ENCODE peak calls at places on chromosomes 16 and 17, in five cellular contexts. One of them, this sample, is unnamed.

GRCh38 chr17:50274142-50274944 is at the start of gene TMEM92:
- DNase-seq in T follicular helper cell: no peak
- DNase-seq in hypothalamus: no peak
- DNase-seq in cardiac muscle cell: peak
- DNase-seq in AG09309: no peak
- DNase-seq in this sample: no peak

GRCh38 chr16:11361751-11362742 is 16.8 kb downstream of the RMI2 start:
- DNase-seq in T follicular helper cell: no peak
- DNase-seq in hypothalamus: no peak
- DNase-seq in AG09309: no peak
- DNase-seq in cardiac muscle cell: no peak
- DNase-seq in this sample: no peak

GRCh38 chr17:59418732-59419166 is 87.3 kb downstream of the YPEL2 start:
- DNase-seq in AG09309: no peak
- DNase-seq in T follicular helper cell: no peak
- DNase-seq in cardiac muscle cell: no peak
- DNase-seq in hypothalamus: no peak
- DNase-seq in this sample: no peak

GRCh38 chr17:19867654-19868395 is at the start of gene ULK2:
- DNase-seq in T follicular helper cell: peak
- DNase-seq in hypothalamus: peak
- DNase-seq in AG09309: peak
- DNase-seq in cardiac muscle cell: peak
- DNase-seq in this sample: no peak

GRCh38 chr17:79002796-79003593 is 6.6 kb downstream of the CANT1 start:
- DNase-seq in hypothalamus: no peak
- DNase-seq in cardiac muscle cell: no peak
- DNase-seq in T follicular helper cell: no peak
- DNase-seq in AG09309: no peak
- DNase-seq in this sample: no peak

GRCh38 chr17:49566668-49567071 is 9.0 kb upstream of the NXPH3 start:
- DNase-seq in AG09309: no peak
- DNase-seq in T follicular helper cell: no peak
- DNase-seq in cardiac muscle cell: no peak
- DNase-seq in hypothalamus: no peak
- DNase-seq in this sample: no peak

GRCh38 chr17:82399601-82400101 is 18.5 kb upstream of the HEXD start:
- DNase-seq in hypothalamus: no peak
- DNase-seq in T follicular helper cell: no peak
- DNase-seq in cardiac muscle cell: no peak
- DNase-seq in AG09309: no peak
- DNase-seq in this sample: no peak

GRCh38 chr16:69620564-69620963 is 54.8 kb downstream of the NFAT5 start:
- DNase-seq in T follicular helper cell: no peak
- DNase-seq in hypothalamus: no peak
- DNase-seq in AG09309: peak
- DNase-seq in cardiac muscle cell: no peak
- DNase-seq in this sample: no peak

GRCh38 chr17:9434502-9435113 is 141.0 kb downstream of the STX8 start:
- DNase-seq in T follicular helper cell: no peak
- DNase-seq in hypothalamus: no peak
- DNase-seq in cardiac muscle cell: no peak
- DNase-seq in AG09309: no peak
- DNase-seq in this sample: no peak

GRCh38 chr17:40560592-40561293 is 4.5 kb downstream of the CCR7 start:
- DNase-seq in AG09309: no peak
- DNase-seq in hypothalamus: no peak
- DNase-seq in cardiac muscle cell: no peak
- DNase-seq in T follicular helper cell: peak
- DNase-seq in this sample: peak

GRCh38 chr17:78364436-78365281 is 4.8 kb upstream of the SOCS3 start:
- DNase-seq in cardiac muscle cell: no peak
- DNase-seq in AG09309: no peak
- DNase-seq in hypothalamus: no peak
- DNase-seq in T follicular helper cell: no peak
- DNase-seq in this sample: no peak

GRCh38 chr16:3879258-3879886 is 1.1 kb downstream of the CREBBP start:
- DNase-seq in cardiac muscle cell: peak
- DNase-seq in hypothalamus: no peak
- DNase-seq in T follicular helper cell: no peak
- DNase-seq in AG09309: no peak
- DNase-seq in this sample: no peak

GRCh38 chr17:81519284-81520020 is 6.9 kb upstream of the ACTG1 start:
- DNase-seq in T follicular helper cell: peak
- DNase-seq in cardiac muscle cell: peak
- DNase-seq in AG09309: no peak
- DNase-seq in hypothalamus: no peak
- DNase-seq in this sample: no peak

GRCh38 chr17:52147872-52148271 is 10.6 kb downstream of the CA10 start:
- DNase-seq in cardiac muscle cell: no peak
- DNase-seq in T follicular helper cell: no peak
- DNase-seq in AG09309: no peak
- DNase-seq in hypothalamus: no peak
- DNase-seq in this sample: no peak

GRCh38 chr16:84555418-84556196 is 51.1 kb upstream of the MEAK7 start:
- DNase-seq in T follicular helper cell: no peak
- DNase-seq in cardiac muscle cell: no peak
- DNase-seq in hypothalamus: no peak
- DNase-seq in AG09309: no peak
- DNase-seq in this sample: no peak

GRCh38 chr16:83901101-83901500 is 2.2 kb downstream of the MLYCD start:
- DNase-seq in AG09309: no peak
- DNase-seq in T follicular helper cell: no peak
- DNase-seq in hypothalamus: no peak
- DNase-seq in cardiac muscle cell: no peak
- DNase-seq in this sample: no peak

GRCh38 chr16:89552329-89552728 is 8.2 kb upstream of the RPL13 start:
- DNase-seq in T follicular helper cell: no peak
- DNase-seq in cardiac muscle cell: no peak
- DNase-seq in hypothalamus: no peak
- DNase-seq in AG09309: no peak
- DNase-seq in this sample: no peak

GRCh38 chr16:49560018-49560830 is 186.6 kb downstream of the C16orf78 start:
- DNase-seq in hypothalamus: no peak
- DNase-seq in AG09309: peak
- DNase-seq in cardiac muscle cell: no peak
- DNase-seq in T follicular helper cell: no peak
- DNase-seq in this sample: no peak

GRCh38 chr16:7644171-7644570 is 311.5 kb downstream of the RBFOX1 start:
- DNase-seq in T follicular helper cell: no peak
- DNase-seq in AG09309: no peak
- DNase-seq in hypothalamus: no peak
- DNase-seq in cardiac muscle cell: no peak
- DNase-seq in this sample: no peak

GRCh38 chr16:24539850-24540484 is 601 bp downstream of the RBBP6 start:
- DNase-seq in hypothalamus: peak
- DNase-seq in cardiac muscle cell: peak
- DNase-seq in T follicular helper cell: peak
- DNase-seq in AG09309: no peak
- DNase-seq in this sample: no peak

GRCh38 chr16:54931041-54931756 is 534 bp downstream of the IRX5 start:
- DNase-seq in T follicular helper cell: no peak
- DNase-seq in cardiac muscle cell: peak
- DNase-seq in AG09309: no peak
- DNase-seq in hypothalamus: no peak
- DNase-seq in this sample: no peak

GRCh38 chr16:48607056-48607825 is 2.7 kb downstream of the N4BP1 start:
- DNase-seq in T follicular helper cell: no peak
- DNase-seq in hypothalamus: no peak
- DNase-seq in AG09309: peak
- DNase-seq in cardiac muscle cell: no peak
- DNase-seq in this sample: no peak

GRCh38 chr17:69246726-69247375 is 18.2 kb upstream of the ABCA10 start:
- DNase-seq in hypothalamus: no peak
- DNase-seq in cardiac muscle cell: peak
- DNase-seq in AG09309: no peak
- DNase-seq in T follicular helper cell: no peak
- DNase-seq in this sample: no peak

GRCh38 chr16:66299349-66299748 is 67.1 kb upstream of the CDH5 start:
- DNase-seq in hypothalamus: no peak
- DNase-seq in AG09309: no peak
- DNase-seq in cardiac muscle cell: no peak
- DNase-seq in T follicular helper cell: no peak
- DNase-seq in this sample: no peak

GRCh38 chr17:59846391-59847165 is 46.2 kb downstream of the TUBD1 start:
- DNase-seq in hypothalamus: no peak
- DNase-seq in AG09309: no peak
- DNase-seq in T follicular helper cell: no peak
- DNase-seq in cardiac muscle cell: no peak
- DNase-seq in this sample: no peak

GRCh38 chr17:17694229-17695081 is 13.2 kb downstream of the RAI1 start:
- DNase-seq in hypothalamus: peak
- DNase-seq in T follicular helper cell: peak
- DNase-seq in AG09309: no peak
- DNase-seq in cardiac muscle cell: peak
- DNase-seq in this sample: no peak

GRCh38 chr17:2055494-2056220 is 754 bp downstream of the HIC1 start:
- DNase-seq in cardiac muscle cell: no peak
- DNase-seq in hypothalamus: no peak
- DNase-seq in AG09309: no peak
- DNase-seq in T follicular helper cell: no peak
- DNase-seq in this sample: no peak

GRCh38 chr17:39243155-39243554 is 17.4 kb upstream of the STAC2 start:
- DNase-seq in T follicular helper cell: no peak
- DNase-seq in cardiac muscle cell: no peak
- DNase-seq in hypothalamus: no peak
- DNase-seq in AG09309: no peak
- DNase-seq in this sample: no peak

GRCh38 chr16:76265434-76266045 is 11.7 kb upstream of the CNTNAP4 start:
- DNase-seq in cardiac muscle cell: no peak
- DNase-seq in AG09309: no peak
- DNase-seq in T follicular helper cell: no peak
- DNase-seq in hypothalamus: no peak
- DNase-seq in this sample: no peak

GRCh38 chr17:62653002-62653830 is 25.7 kb downstream of the MRC2 start:
- DNase-seq in hypothalamus: no peak
- DNase-seq in AG09309: no peak
- DNase-seq in cardiac muscle cell: peak
- DNase-seq in T follicular helper cell: peak
- DNase-seq in this sample: no peak

GRCh38 chr16:85872666-85873561 is 26.0 kb upstream of the IRF8 start:
- DNase-seq in AG09309: no peak
- DNase-seq in cardiac muscle cell: no peak
- DNase-seq in T follicular helper cell: no peak
- DNase-seq in hypothalamus: no peak
- DNase-seq in this sample: no peak

GRCh38 chr17:58823051-58823525 is 67.4 kb downstream of the PPM1E start:
- DNase-seq in hypothalamus: no peak
- DNase-seq in T follicular helper cell: no peak
- DNase-seq in AG09309: no peak
- DNase-seq in cardiac muscle cell: no peak
- DNase-seq in this sample: no peak

GRCh38 chr16:25093208-25094061 is 18.1 kb upstream of the LCMT1 start:
- DNase-seq in cardiac muscle cell: no peak
- DNase-seq in hypothalamus: no peak
- DNase-seq in AG09309: no peak
- DNase-seq in T follicular helper cell: no peak
- DNase-seq in this sample: peak

This sample was measured in SIG-M5.